ENCODE peak calls at places on chromosome 2, in ten cellular contexts. S is brain microvascular endothelial cell; A is T47D; M is stimulated activated CD4-positive, alpha-beta T cell treated with anti-CD3 and anti-CD28 coated beads, Interleukin-12 subunit alpha, Interleukin-12 subunit beta, amount 100 ng/mL, for 4 hours; I is GM12864; L is NCI-H1092; F is cardiac fibroblast; N is sigmoid colon; R is H9; W is heart right ventricle. J is an unnamed sample.

GRCh38 chr2:240374085-240374907 is 61.2 kb upstream of the GPC1 start:
- DNase-seq in N (peak; percentile 79), W (peak; percentile 70), A (no peak), F (peak; percentile 80), M (no peak), L (no peak), R (no peak), I (no peak), S (peak; percentile 82), J (no peak)

GRCh38 chr2:32330136-32330535 is 26.7 kb upstream of the BIRC6 start:
- DNase-seq in N (no peak), M (no peak), S (no peak), I (no peak), F (no peak), R (no peak), L (no peak), A (no peak), W (no peak), J (no peak)

GRCh38 chr2:25032094-25032493 is 9.8 kb upstream of the EFR3B start:
- DNase-seq in S (peak; percentile 3), F (peak; percentile 45), W (no peak), A (no peak), I (no peak), M (no peak), R (no peak), N (no peak), L (no peak), J (no peak)

GRCh38 chr2:113700186-113700841 is 56.1 kb downstream of the SLC35F5 start:
- DNase-seq in A (no peak), I (peak; percentile 70), R (peak; percentile 35), S (no peak), F (peak; percentile 77), M (peak; percentile 29), W (peak; percentile 29), N (no peak), L (no peak), J (no peak)

GRCh38 chr2:240564571-240565266 is 3.6 kb upstream of the RNPEPL1 start:
- DNase-seq in R (peak; percentile 16), F (peak; percentile 36), A (no peak), M (no peak), S (no peak), I (no peak), L (no peak), W (no peak), N (no peak), J (no peak)

GRCh38 chr2:220999351-220999750 is 572.8 kb downstream of the EPHA4 start:
- DNase-seq in W (no peak), R (no peak), N (no peak), L (no peak), A (no peak), S (no peak), M (no peak), I (no peak), F (no peak), J (no peak)

GRCh38 chr2:74304332-74305148 is 38.7 kb downstream of the SLC4A5 start:
- DNase-seq in L (no peak), M (no peak), I (no peak), A (no peak), N (no peak), R (no peak), S (no peak), W (no peak), F (no peak), J (no peak)

GRCh38 chr2:21413082-21413481 is 289.3 kb downstream of the TDRD15 start:
- DNase-seq in A (no peak), W (no peak), L (no peak), I (no peak), M (no peak), F (no peak), R (no peak), N (no peak), S (no peak), J (no peak)

GRCh38 chr2:184481862-184482261 is 116.5 kb upstream of the ZNF804A start:
- DNase-seq in I (no peak), L (no peak), R (no peak), S (no peak), M (no peak), F (no peak), W (no peak), A (no peak), N (no peak), J (no peak)

GRCh38 chr2:110876167-110876999 is 144.0 kb downstream of the ACOXL start:
- DNase-seq in S (no peak), L (no peak), M (no peak), I (no peak), A (no peak), N (no peak), W (no peak), R (no peak), F (no peak), J (no peak)

GRCh38 chr2:18412980-18413793 is 147.3 kb downstream of the RDH14 start:
- DNase-seq in M (no peak), A (no peak), I (no peak), R (no peak), L (no peak), S (no peak), F (peak; percentile 60), N (no peak), W (no peak), J (no peak)

GRCh38 chr2:223626713-223627112 is 24.6 kb upstream of the SCG2 start:
- DNase-seq in A (no peak), R (no peak), N (no peak), M (no peak), I (no peak), S (peak; percentile 91), W (no peak), F (peak; percentile 69), L (no peak), J (no peak)

GRCh38 chr2:217797170-217797569 is 205.6 kb downstream of the TNS1 start:
- DNase-seq in A (no peak), M (no peak), W (no peak), F (no peak), N (peak; percentile 71), S (no peak), I (no peak), L (no peak), R (no peak), J (no peak)

GRCh38 chr2:216574046-216574445 is 59.2 kb upstream of the IGFBP2 start:
- DNase-seq in A (no peak), I (no peak), F (peak; percentile 80), N (no peak), M (no peak), R (no peak), W (no peak), S (peak; percentile 44), L (no peak), J (no peak)

GRCh38 chr2:233416706-233417105 is 62.4 kb downstream of the DGKD start:
- DNase-seq in L (no peak), N (no peak), R (no peak), F (no peak), W (no peak), M (no peak), I (no peak), S (no peak), A (no peak), J (no peak)

GRCh38 chr2:55530539-55531081 is 11.1 kb downstream of the CFAP36 start:
- DNase-seq in W (no peak), F (no peak), N (no peak), I (no peak), S (no peak), M (no peak), A (no peak), R (no peak), L (no peak), J (no peak)

GRCh38 chr2:231710751-231711676 is 2.7 kb downstream of the PTMA start:
- DNase-seq in F (peak; percentile 28), M (no peak), N (peak; percentile 80), S (no peak), R (no peak), L (no peak), W (peak; percentile 41), A (no peak), I (no peak), J (no peak)

GRCh38 chr2:52956115-52956514 is 811.5 kb upstream of the CHAC2 start:
- DNase-seq in W (no peak), A (no peak), I (no peak), R (no peak), M (no peak), F (no peak), L (no peak), N (no peak), S (no peak), J (no peak)

GRCh38 chr2:158498749-158499136 is 42.0 kb downstream of the PKP4 start:
- DNase-seq in L (no peak), S (no peak), R (no peak), F (no peak), N (no peak), M (no peak), W (no peak), I (no peak), A (no peak), J (no peak)

GRCh38 chr2:14700753-14701152 is 68.2 kb downstream of the LRATD1 start:
- DNase-seq in A (no peak), M (no peak), I (no peak), S (no peak), N (no peak), F (no peak), L (no peak), R (no peak), W (no peak), J (no peak)

GRCh38 chr2:128623776-128624424 is 305.2 kb upstream of the HS6ST1 start:
- DNase-seq in S (peak; percentile 86), W (no peak), I (peak; percentile 64), R (no peak), L (no peak), A (no peak), F (peak; percentile 75), M (no peak), N (no peak), J (no peak)

GRCh38 chr2:70974592-70974991 is 3.8 kb upstream of the ANKRD53 start:
- DNase-seq in R (no peak), M (no peak), F (no peak), S (no peak), I (no peak), N (no peak), A (no peak), W (no peak), L (no peak), J (no peak)

GRCh38 chr2:180679693-180680092 is 300.7 kb upstream of the UBE2E3 start:
- DNase-seq in M (no peak), L (no peak), A (no peak), N (no peak), W (no peak), F (no peak), I (no peak), S (no peak), R (peak; percentile 55), J (no peak)

GRCh38 chr2:235693279-235693678 is 199.4 kb downstream of the AGAP1 start:
- DNase-seq in F (no peak), A (no peak), W (no peak), L (no peak), I (no peak), M (no peak), R (no peak), N (peak; percentile 33), S (no peak), J (no peak)

GRCh38 chr2:133255363-133255762 is 312.9 kb downstream of the NCKAP5 start:
- DNase-seq in F (no peak), I (no peak), N (no peak), A (no peak), R (no peak), S (no peak), W (no peak), M (no peak), L (no peak), J (no peak)

GRCh38 chr2:24779121-24779520 is 14.1 kb downstream of the PTRHD1 start:
- DNase-seq in L (no peak), W (no peak), M (no peak), F (no peak), N (no peak), A (no peak), R (no peak), I (no peak), S (no peak), J (no peak)

J was measured in NCI-H1436.